ENCODE peak calls at places on chromosomes 11 and 22, in nine cellular contexts. W is esophagus squamous epithelium; P is ascending aorta; H is Peyer's patch; E is CD8-positive, alpha-beta T cell; Z is Caco-2; Q is upper lobe of right lung; O is neural progenitor cell; C is endothelial cell of umbilical vein. B is an unnamed sample.

GRCh38 chr22:44261861-44262595 is 50.7 kb downstream of the SHISAL1 start:
- DNase-seq in W (no peak), P (no peak), H (no peak), E (no peak), Z (peak; percentile 20), Q (peak; percentile 54), O (no peak), C (no peak), B (no peak)

GRCh38 chr11:22558638-22559037 is 67.0 kb downstream of the FANCF start:
- DNase-seq in W (no peak), P (no peak), H (no peak), E (no peak), Z (no peak), Q (no peak), O (no peak), C (no peak), B (no peak)

GRCh38 chr11:103055174-103055890 is 36.6 kb downstream of the DCUN1D5 start:
- DNase-seq in W (no peak), P (no peak), H (no peak), E (no peak), Z (no peak), Q (no peak), O (peak; percentile 61), C (peak; percentile 54), B (no peak)

GRCh38 chr11:12161137-12161536 is 50.7 kb downstream of the MICAL2 start:
- DNase-seq in W (no peak), P (no peak), H (no peak), E (no peak), Z (no peak), Q (peak; percentile 12), O (no peak), C (no peak), B (no peak)

GRCh38 chr22:35697142-35697541 is 20.5 kb upstream of the APOL5 start:
- DNase-seq in W (no peak), P (no peak), H (no peak), E (peak; percentile 32), Z (no peak), Q (no peak), O (no peak), C (no peak), B (no peak)

GRCh38 chr11:36594316-36594989 is at the start of gene IFTAP:
- DNase-seq in W (no peak), P (no peak), H (no peak), E (peak; percentile 24), Z (peak; percentile 67), Q (peak; percentile 76), O (peak; percentile 92), C (peak; percentile 94), B (peak; percentile 59)

GRCh38 chr11:122789916-122790315 is 48.4 kb upstream of the CRTAM start:
- DNase-seq in W (no peak), P (no peak), H (no peak), E (no peak), Z (no peak), Q (no peak), O (no peak), C (no peak), B (no peak)

GRCh38 chr11:30131535-30131934 is 99.3 kb upstream of the FSHB start:
- DNase-seq in W (no peak), P (no peak), H (no peak), E (no peak), Z (no peak), Q (no peak), O (no peak), C (no peak), B (no peak)

GRCh38 chr11:116062526-116063171 is 558.4 kb upstream of the CADM1 start:
- DNase-seq in W (no peak), P (no peak), H (no peak), E (no peak), Z (no peak), Q (no peak), O (no peak), C (no peak), B (no peak)

GRCh38 chr11:58958500-58958899 is 19.2 kb downstream of the GLYATL1 start:
- DNase-seq in W (no peak), P (no peak), H (peak; percentile 72), E (peak; percentile 25), Z (no peak), Q (no peak), O (peak; percentile 49), C (peak; percentile 9), B (no peak)

GRCh38 chr11:1564535-1565172 is 7.4 kb downstream of the DUSP8 start:
- DNase-seq in W (no peak), P (peak; percentile 66), H (no peak), E (peak; percentile 31), Z (no peak), Q (peak; percentile 72), O (peak; percentile 90), C (peak; percentile 57), B (no peak)

GRCh38 chr11:44593194-44593593 is 27.7 kb downstream of the CD82 start:
- DNase-seq in W (no peak), P (no peak), H (no peak), E (no peak), Z (no peak), Q (no peak), O (no peak), C (no peak), B (no peak)

GRCh38 chr11:4086584-4087353 is 7.8 kb upstream of the RRM1 start:
- DNase-seq in W (no peak), P (no peak), H (no peak), E (no peak), Z (no peak), Q (no peak), O (no peak), C (no peak), B (no peak)

GRCh38 chr11:4084406-4084805 is 10.2 kb upstream of the RRM1 start:
- DNase-seq in W (no peak), P (no peak), H (no peak), E (no peak), Z (no peak), Q (no peak), O (peak; percentile 45), C (no peak), B (no peak)

GRCh38 chr11:4085575-4085974 is 9.0 kb upstream of the RRM1 start:
- DNase-seq in W (no peak), P (no peak), H (no peak), E (no peak), Z (no peak), Q (no peak), O (no peak), C (no peak), B (no peak)

GRCh38 chr11:4090258-4090657 is 4.3 kb upstream of the RRM1 start:
- DNase-seq in W (no peak), P (no peak), H (no peak), E (peak; percentile 78), Z (no peak), Q (no peak), O (no peak), C (no peak), B (no peak)

DNA sequence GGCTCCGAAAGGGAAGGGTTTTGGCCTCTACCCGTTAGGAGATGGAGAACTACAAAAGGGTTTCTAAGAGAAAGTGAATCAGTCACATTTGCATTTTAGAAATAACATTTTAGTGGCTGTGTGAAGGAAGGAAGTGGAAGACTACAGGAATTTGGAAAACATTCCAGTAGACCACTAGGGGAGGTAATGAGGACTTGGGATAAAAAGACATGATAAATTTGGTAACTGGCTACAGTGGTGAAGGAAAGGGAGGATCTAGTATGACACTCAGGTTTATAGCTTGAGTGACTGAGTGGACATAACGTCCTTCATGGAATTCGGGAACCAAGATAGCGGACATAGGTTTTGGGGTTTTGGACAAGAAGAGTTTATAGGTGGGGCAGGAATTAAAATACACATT is 7.0 kb upstream of the RRM1 start:
- DNase-seq in W (no peak), P (no peak), H (no peak), E (no peak), Z (no peak), Q (no peak), O (no peak), C (no peak), B (no peak)
- TF ChIP-seq CTCF in W (no peak), P (no peak), H (no peak), E (no peak), Z (no peak), Q (no peak), O (peak; percentile 30), C (no peak), B (no peak)

DNA sequence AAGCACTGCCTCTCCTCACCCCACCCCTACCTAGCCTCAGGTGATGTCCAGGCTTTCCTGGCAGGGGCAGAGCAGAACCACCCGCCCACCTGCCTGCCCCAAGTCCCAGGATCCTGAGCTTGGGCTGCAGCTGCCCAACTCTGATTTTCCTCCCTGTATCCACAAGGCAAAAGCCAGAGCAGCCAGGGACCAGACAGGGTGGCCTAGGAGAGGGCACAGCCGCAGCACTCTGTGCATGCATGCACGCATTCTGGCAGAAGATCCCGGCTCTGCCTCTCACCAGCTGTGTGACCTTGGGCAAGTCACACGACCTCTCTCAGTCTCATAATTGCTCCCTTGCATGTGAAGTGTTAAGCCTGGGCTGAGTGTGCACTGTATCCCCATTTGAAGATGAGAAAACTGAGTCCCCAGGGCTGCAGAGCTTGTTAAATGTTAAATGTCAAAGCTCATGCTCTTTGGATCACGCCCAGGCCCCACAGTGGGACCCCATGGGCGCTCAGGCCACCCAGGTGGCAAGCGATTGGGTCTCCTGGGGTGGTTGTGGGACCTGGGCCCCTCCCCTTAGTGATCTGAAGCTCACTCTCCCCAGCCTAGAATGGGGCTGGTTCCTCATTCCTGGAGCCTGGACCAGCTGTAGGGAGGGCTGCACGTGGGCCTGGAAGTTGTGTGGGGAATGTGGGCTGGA is 2.8 kb upstream of the CARNS1 start:
- DNase-seq in W (no peak), P (no peak), H (no peak), E (no peak), Z (no peak), Q (no peak), O (no peak), C (no peak), B (no peak)
- H3K4me1 ChIP-seq in W (peaks cover 20% of the 10 kb centered on the region), P (no peaks in the 10 kb centered on the region), H (peaks cover 43% of the 10 kb centered on the region), E (peaks cover 91% of the 10 kb centered on the region), Z (peaks cover 4% of the 10 kb centered on the region), Q (peaks cover 27% of the 10 kb centered on the region), O (peaks cover 22% of the 10 kb centered on the region), C (no peaks in the 10 kb centered on the region), B (peaks cover 37% of the 10 kb centered on the region)

DNA sequence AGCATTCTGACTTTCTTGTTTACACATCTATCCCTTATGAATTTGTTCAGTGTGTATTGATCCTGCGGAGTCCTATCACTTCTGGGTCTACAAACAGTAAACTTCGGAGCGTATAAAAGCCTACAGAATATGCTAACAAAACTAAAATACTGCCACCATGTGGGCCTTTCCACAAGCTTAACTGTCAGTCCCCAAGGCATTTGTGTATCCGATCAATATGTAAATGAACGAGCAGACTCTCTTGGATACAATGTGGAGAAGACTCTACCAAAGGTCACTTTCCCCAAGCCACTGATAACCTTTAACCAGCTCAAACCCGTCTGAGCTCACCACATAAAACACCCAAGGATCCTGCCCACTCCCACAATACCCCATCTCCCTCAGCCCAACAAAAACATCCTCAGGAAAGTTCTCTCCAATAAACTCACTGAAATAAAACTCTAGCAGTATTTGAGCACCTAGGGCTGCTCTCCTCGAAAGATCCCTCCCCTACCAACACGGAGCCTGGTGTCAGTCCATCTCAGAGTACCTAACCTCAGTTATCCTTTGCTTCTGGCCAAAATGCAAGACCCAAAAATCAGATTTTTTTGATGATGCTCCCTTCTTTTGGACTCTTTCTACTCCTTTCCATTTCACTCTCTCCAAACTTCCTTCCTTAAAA is 17.8 kb downstream of the ADA2 start:
- DNase-seq in W (no peak), P (no peak), H (no peak), E (no peak), Z (no peak), Q (no peak), O (peak; percentile 32), C (peak; percentile 21), B (no peak)
- TF ChIP-seq CTCF in W (no peak), P (no peak), H (no peak), E (no peak), Z (peak; percentile 30), Q (peak; percentile 11), O (peak; percentile 35), C (peak; percentile 13), B (no peak)

GRCh38 chr11:96319901-96320656 is 22.9 kb downstream of the MAML2 start:
- DNase-seq in W (no peak), P (no peak), H (no peak), E (no peak), Z (no peak), Q (no peak), O (no peak), C (no peak), B (no peak)
- H3K4me1 ChIP-seq in W (peaks cover 17% of the 10 kb centered on the region), P (peaks cover 3% of the 10 kb centered on the region), H (peaks cover 19% of the 10 kb centered on the region), E (peaks cover 57% of the 10 kb centered on the region), Z (peaks cover 72% of the 10 kb centered on the region), Q (peaks cover 60% of the 10 kb centered on the region), O (peaks cover 3% of the 10 kb centered on the region), C (peaks cover 16% of the 10 kb centered on the region), B (peaks cover 89% of the 10 kb centered on the region)